ENCODE peak calls at places on chromosomes 7 and 10, in ten cellular contexts. K is fibroblast of lung, M is left lung, P is lower leg skin, D is hepatocyte, O is cardiac muscle cell, V is HCT116, Z is epithelial cell of esophagus, W is fibroblast of the aortic adventitia, R is retinal pigment epithelial cell. B is an unnamed sample.

GRCh38 chr10:88063861-88064521 is 200.6 kb downstream of the PTEN start:
- DNase-seq in K (no peak), M (no peak), P (peak), D (no peak), O (no peak), V (no peak), Z (no peak), W (no peak), R (no peak), B (no peak)

GRCh38 chr7:14424675-14425074 is 435.2 kb upstream of the ETV1 start:
- DNase-seq in K (no peak), M (no peak), P (no peak), D (no peak), O (no peak), V (no peak), Z (peak), W (no peak), R (no peak), B (no peak)

GRCh38 chr10:13632879-13633437 is 46.2 kb downstream of the PRPF18 start:
- DNase-seq in K (no peak), M (no peak), P (no peak), D (no peak), O (peak), V (no peak), Z (no peak), W (no peak), R (no peak), B (no peak)

GRCh38 chr7:151087247-151088018 is 1.2 kb downstream of the AGAP3 start:
- DNase-seq in K (peak), M (peak), P (peak), D (peak), O (peak), V (no peak), Z (peak), W (peak), R (no peak), B (peak)

GRCh38 chr10:44968101-44968886 is 8.7 kb downstream of the RASSF4 start:
- DNase-seq in K (no peak), M (no peak), P (peak), D (no peak), O (no peak), V (no peak), Z (no peak), W (peak), R (no peak), B (peak)

GRCh38 chr7:92813390-92814024 is 22.9 kb downstream of the CDK6 start:
- DNase-seq in K (peak), M (no peak), P (no peak), D (no peak), O (no peak), V (no peak), Z (no peak), W (no peak), R (no peak), B (peak)

GRCh38 chr10:133438711-133439273 is 14.4 kb upstream of the SPRN start:
- DNase-seq in K (no peak), M (no peak), P (peak), D (no peak), O (no peak), V (peak), Z (no peak), W (peak), R (no peak), B (no peak)

GRCh38 chr10:133465191-133465949 is 11.6 kb downstream of the SCART1 start:
- DNase-seq in K (no peak), M (peak), P (no peak), D (no peak), O (no peak), V (no peak), Z (no peak), W (no peak), R (no peak), B (no peak)

GRCh38 chr7:91149518-91149917 is 114.7 kb upstream of the FZD1 start:
- DNase-seq in K (no peak), M (no peak), P (no peak), D (no peak), O (no peak), V (no peak), Z (no peak), W (peak), R (no peak), B (no peak)

GRCh38 chr7:108497082-108497725 is 28.7 kb downstream of the PNPLA8 start:
- DNase-seq in K (peak), M (no peak), P (no peak), D (peak), O (peak), V (peak), Z (peak), W (peak), R (no peak), B (peak)

GRCh38 chr10:132556994-132557441 is 19.4 kb downstream of the INPP5A start:
- DNase-seq in K (no peak), M (no peak), P (no peak), D (no peak), O (no peak), V (no peak), Z (no peak), W (no peak), R (no peak), B (no peak)

GRCh38 chr10:63297941-63298340 is 164.8 kb downstream of the NRBF2 start:
- DNase-seq in K (no peak), M (no peak), P (no peak), D (no peak), O (no peak), V (no peak), Z (no peak), W (no peak), R (no peak), B (no peak)

GRCh38 chr7:115654384-115655181 is 376.0 kb downstream of the TFEC start:
- DNase-seq in K (peak), M (no peak), P (no peak), D (no peak), O (no peak), V (no peak), Z (no peak), W (no peak), R (no peak), B (no peak)

GRCh38 chr10:126730856-126731612 is 60.5 kb upstream of the C10orf90 start:
- DNase-seq in K (no peak), M (no peak), P (no peak), D (no peak), O (no peak), V (no peak), Z (peak), W (peak), R (no peak), B (no peak)

GRCh38 chr10:49298666-49298989 is 342 bp upstream of the C10orf71 start:
- DNase-seq in K (no peak), M (no peak), P (no peak), D (no peak), O (peak), V (no peak), Z (no peak), W (peak), R (no peak), B (peak)

GRCh38 chr10:49296382-49296781 is 2.6 kb upstream of the C10orf71 start:
- DNase-seq in K (no peak), M (no peak), P (no peak), D (no peak), O (no peak), V (no peak), Z (no peak), W (no peak), R (no peak), B (no peak)

GRCh38 chr10:49296826-49297225 is 2.1 kb upstream of the C10orf71 start:
- DNase-seq in K (no peak), M (no peak), P (no peak), D (no peak), O (no peak), V (no peak), Z (no peak), W (no peak), R (no peak), B (no peak)

GRCh38 chr10:49298990-49299815 is at the start of gene C10orf71:
- DNase-seq in K (no peak), M (no peak), P (no peak), D (no peak), O (peak), V (no peak), Z (no peak), W (no peak), R (no peak), B (no peak)

GRCh38 chr10:49297818-49298665 is 928 bp upstream of the C10orf71 start:
- DNase-seq in K (no peak), M (no peak), P (no peak), D (no peak), O (no peak), V (no peak), Z (no peak), W (no peak), R (no peak), B (no peak)
- H3K4me3 ChIP-seq in K (no peak), M (no peak), P (no peak), D (no peak), O (no peak), V (no peak), Z (no peak), W (no peak), R (no peak), B (no peak)

GRCh38 chr10:86402283-86402931 is 35.8 kb upstream of the GRID1 start:
- DNase-seq in K (peak), M (no peak), P (peak), D (no peak), O (no peak), V (no peak), Z (no peak), W (peak), R (no peak), B (no peak)

GRCh38 chr10:86399879-86400704 is 33.5 kb upstream of the GRID1 start:
- DNase-seq in K (peak), M (peak), P (peak), D (peak), O (peak), V (peak), Z (peak), W (peak), R (peak), B (peak)

GRCh38 chr10:86399514-86399878 is 32.9 kb upstream of the GRID1 start:
- DNase-seq in K (no peak), M (no peak), P (no peak), D (no peak), O (no peak), V (no peak), Z (no peak), W (no peak), R (no peak), B (no peak)

GRCh38 chr10:86401588-86402282 is 35.1 kb upstream of the GRID1 start:
- DNase-seq in K (no peak), M (no peak), P (peak), D (peak), O (no peak), V (no peak), Z (peak), W (peak), R (no peak), B (peak)

GRCh38 chr10:86400705-86401587 is 34.4 kb upstream of the GRID1 start:
- DNase-seq in K (peak), M (peak), P (peak), D (peak), O (peak), V (peak), Z (peak), W (peak), R (no peak), B (peak)
- TF ChIP-seq CTCF in K (peak), M (no peak), P (no peak), D (peak), O (peak), V (no peak), Z (no peak), W (peak), R (peak), B (peak)

DNA sequence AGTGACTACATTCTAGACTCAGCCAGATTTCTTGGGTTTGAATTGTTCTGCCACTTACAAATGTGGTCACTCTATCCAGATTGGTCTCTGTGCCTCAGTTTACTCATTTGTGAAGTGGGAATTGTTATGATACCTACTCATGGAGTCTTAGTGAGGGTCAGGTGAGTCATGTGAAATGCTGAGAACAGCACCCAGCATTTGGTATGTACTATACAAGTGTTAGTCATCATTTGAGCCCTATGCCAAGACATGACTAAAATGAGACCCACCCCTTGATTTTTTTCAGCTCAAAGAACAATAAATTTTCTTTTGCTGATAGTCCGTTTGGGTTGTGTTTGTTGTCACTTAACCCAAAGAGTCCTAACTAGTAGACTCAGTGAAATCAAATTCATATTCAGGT is 92.8 kb downstream of the CHN2 start:
- DNase-seq in K (peak), M (no peak), P (no peak), D (no peak), O (no peak), V (peak), Z (peak), W (peak), R (peak), B (peak)
- H3K4me3 ChIP-seq in K (no peak), M (no peak), P (no peak), D (no peak), O (no peak), V (no peak), Z (no peak), W (no peak), R (no peak), B (no peak)

GRCh38 chr10:102064868-102065560 is at the start of gene HPS6:
- DNase-seq in K (peak), M (peak), P (peak), D (peak), O (peak), V (peak), Z (peak), W (peak), R (peak), B (peak)
- TF ChIP-seq CTCF in K (peak), M (peak), P (no peak), D (peak), O (peak), V (peak), Z (no peak), W (no peak), R (no peak), B (no peak)

B was measured in cardiac fibroblast.